ENCODE peak calls at places on chromosomes 5 and 9, in eight cellular contexts. X is brain microvascular endothelial cell; S is epithelial cell of esophagus; J is B cell; B is activated CD8-positive, alpha-beta T cell treated with anti-CD3 and anti-CD28 coated beads for 36 hours; G is psoas muscle; U is RWPE1; L is endothelial cell. I is an unnamed sample.

GRCh38 chr5:159403906-159404641 is 73.8 kb upstream of the IL12B start:
- DNase-seq in X (no peak), S (no peak), J (no peak), B (no peak), G (no peak), U (no peak), L (no peak), I (no peak)

GRCh38 chr9:124869986-124870560 is 8.1 kb downstream of the ARPC5L start:
- DNase-seq in X (peak), S (peak), J (no peak), B (peak), G (peak), U (no peak), L (peak), I (peak)

GRCh38 chr9:87008667-87009066 is 61.4 kb upstream of the GAS1 start:
- DNase-seq in X (no peak), S (no peak), J (no peak), B (no peak), G (no peak), U (no peak), L (no peak), I (no peak)

GRCh38 chr5:137760294-137761019 is 6.3 kb upstream of the HNRNPA0 start:
- DNase-seq in X (no peak), S (peak), J (no peak), B (no peak), G (no peak), U (no peak), L (no peak), I (no peak)

GRCh38 chr5:134503088-134503936 is 22.2 kb upstream of the JADE2 start:
- DNase-seq in X (peak), S (peak), J (no peak), B (peak), G (peak), U (peak), L (peak), I (peak)

GRCh38 chr9:101578378-101578777 is 16.4 kb downstream of the PPP3R2 start:
- DNase-seq in X (no peak), S (no peak), J (no peak), B (no peak), G (no peak), U (no peak), L (no peak), I (no peak)

GRCh38 chr9:91421022-91421765 is 2.4 kb downstream of the NFIL3 start:
- DNase-seq in X (peak), S (peak), J (peak), B (peak), G (peak), U (peak), L (peak), I (peak)

GRCh38 chr5:154740483-154740882 is 14.7 kb upstream of the LARP1 start:
- DNase-seq in X (no peak), S (no peak), J (no peak), B (no peak), G (peak), U (no peak), L (no peak), I (no peak)

GRCh38 chr5:14277407-14278320 is 134.5 kb downstream of the TRIO start:
- DNase-seq in X (no peak), S (no peak), J (no peak), B (no peak), G (no peak), U (no peak), L (no peak), I (no peak)

DNA sequence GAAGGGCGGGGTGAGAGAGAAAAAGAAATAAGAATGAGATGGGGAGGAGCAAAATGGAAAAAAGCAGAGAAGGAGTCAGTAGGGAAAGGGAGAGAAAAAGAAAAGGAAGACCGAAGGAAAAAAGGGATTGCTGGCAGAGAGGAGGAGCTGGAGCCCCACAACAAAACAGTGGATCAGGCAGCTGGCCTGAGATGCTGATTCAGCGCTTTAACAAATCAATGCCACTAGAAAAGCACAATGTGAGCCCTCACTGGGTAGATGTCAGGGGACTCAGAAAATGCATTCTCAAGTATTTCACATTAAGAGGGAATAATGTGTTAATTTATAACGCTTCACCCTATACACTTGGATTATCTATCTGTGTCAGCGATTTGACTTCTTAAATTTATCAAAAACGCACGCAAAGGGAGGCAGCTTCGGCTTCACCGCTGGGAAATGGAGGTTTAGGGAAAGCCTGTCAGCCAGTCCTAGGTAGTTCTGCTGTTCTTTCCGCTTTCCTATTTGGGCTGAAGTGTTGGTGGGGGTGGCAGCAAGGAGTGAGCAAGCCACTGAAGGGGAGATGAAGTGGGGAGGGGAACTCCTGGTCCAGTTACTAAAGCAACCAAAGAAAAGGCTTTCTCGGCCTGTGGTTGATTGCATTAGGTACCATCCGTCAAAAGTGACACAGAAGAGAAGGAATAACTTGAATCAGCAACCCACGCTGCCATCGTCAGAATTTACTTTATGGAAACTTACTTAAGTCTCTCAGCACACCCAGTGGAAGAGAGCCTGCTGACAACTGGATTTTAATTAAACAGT is 161.6 kb downstream of the BNC2 start:
- DNase-seq in X (no peak), S (no peak), J (no peak), B (no peak), G (no peak), U (no peak), L (no peak), I (no peak)
- TF ChIP-seq CTCF in X (no peak), S (no peak), J (no peak), B (no peak), G (no peak), U (no peak), L (no peak), I (no peak)

GRCh38 chr5:1874820-1875219 is 7.9 kb downstream of the IRX4 start:
- DNase-seq in X (no peak), S (no peak), J (no peak), B (no peak), G (no peak), U (no peak), L (no peak), I (peak)

GRCh38 chr5:1874348-1874747 is 8.4 kb downstream of the IRX4 start:
- DNase-seq in X (no peak), S (no peak), J (no peak), B (no peak), G (no peak), U (no peak), L (no peak), I (no peak)

GRCh38 chr5:1875481-1875842 is 7.3 kb downstream of the IRX4 start:
- DNase-seq in X (no peak), S (no peak), J (no peak), B (no peak), G (no peak), U (no peak), L (no peak), I (no peak)

GRCh38 chr5:1871441-1871840 is 11.3 kb downstream of the IRX4 start:
- DNase-seq in X (no peak), S (no peak), J (no peak), B (no peak), G (no peak), U (no peak), L (no peak), I (no peak)

GRCh38 chr5:1873242-1873959 is 9.3 kb downstream of the IRX4 start:
- DNase-seq in X (no peak), S (no peak), J (no peak), B (no peak), G (no peak), U (no peak), L (no peak), I (no peak)
- TF ChIP-seq CTCF in X (no peak), S (no peak), J (no peak), B (no peak), G (no peak), U (no peak), L (no peak), I (no peak)

GRCh38 chr5:78626009-78626571 is 22.5 kb downstream of the LHFPL2 start:
- DNase-seq in X (no peak), S (no peak), J (no peak), B (no peak), G (no peak), U (no peak), L (no peak), I (no peak)

GRCh38 chr5:78624992-78625391 is 23.6 kb downstream of the LHFPL2 start:
- DNase-seq in X (no peak), S (no peak), J (no peak), B (no peak), G (no peak), U (no peak), L (no peak), I (no peak)

GRCh38 chr5:78628260-78629024 is 20.1 kb downstream of the LHFPL2 start:
- DNase-seq in X (no peak), S (no peak), J (no peak), B (no peak), G (no peak), U (no peak), L (no peak), I (no peak)

GRCh38 chr5:78627766-78628165 is 20.8 kb downstream of the LHFPL2 start:
- DNase-seq in X (peak), S (no peak), J (no peak), B (no peak), G (no peak), U (no peak), L (no peak), I (no peak)

DNA sequence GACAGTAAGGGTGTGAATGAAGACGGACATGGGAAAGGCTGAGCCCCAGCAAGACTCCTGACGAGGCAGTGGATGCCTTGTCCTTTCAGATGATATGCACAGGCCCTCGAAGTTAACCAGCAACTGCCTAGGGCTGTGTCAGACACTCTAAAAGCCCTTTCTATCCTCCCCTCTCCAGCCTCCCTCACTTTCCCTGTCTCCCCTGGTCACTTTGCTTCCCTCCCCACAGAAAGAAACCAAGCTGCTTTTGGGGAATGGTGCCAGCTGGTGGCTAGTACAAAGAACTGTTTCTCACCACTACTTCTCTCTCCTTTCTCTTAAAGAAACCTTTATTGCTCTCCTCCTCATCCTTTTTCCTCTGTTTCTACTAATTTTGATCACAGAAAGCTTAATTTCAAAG is 21.4 kb downstream of the LHFPL2 start:
- DNase-seq in X (no peak), S (peak), J (no peak), B (no peak), G (no peak), U (no peak), L (no peak), I (no peak)
- TF ChIP-seq CTCF in X (peak), S (peak), J (no peak), B (no peak), G (no peak), U (peak), L (no peak), I (no peak)

DNA sequence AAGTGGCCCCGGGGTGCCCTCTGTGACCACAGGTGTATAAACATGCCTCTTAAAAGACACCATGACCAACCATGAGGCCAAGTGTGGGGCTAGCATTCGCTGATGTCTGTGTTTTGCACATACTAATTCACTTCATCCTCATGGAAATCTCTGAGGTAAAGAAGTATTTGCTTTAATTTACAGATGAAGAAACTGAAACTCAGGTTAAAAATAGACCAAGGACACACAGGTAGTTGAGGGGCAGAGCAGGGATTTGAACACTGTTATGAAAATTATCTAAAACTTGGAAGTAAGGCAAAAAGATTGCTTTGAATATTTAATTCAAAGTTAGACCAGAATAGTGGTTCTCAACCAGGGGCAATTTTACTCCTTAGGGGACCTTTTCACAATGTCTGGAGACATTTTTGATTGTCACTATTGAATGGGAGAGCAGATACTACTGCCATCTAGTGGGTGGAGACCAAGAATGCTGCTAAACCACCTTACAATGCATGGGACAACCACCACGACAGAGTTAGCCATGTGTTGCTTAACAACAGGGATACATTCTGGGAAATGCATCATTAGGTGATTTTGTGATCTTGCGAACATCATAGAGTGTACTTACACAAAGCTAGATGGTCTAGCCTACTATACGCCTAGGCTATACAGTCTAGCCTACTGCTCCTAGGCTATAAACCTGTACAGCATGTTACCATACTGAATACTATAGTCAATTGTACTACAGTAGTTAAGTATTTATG is 8.0 kb upstream of the FXN start:
- DNase-seq in X (peak), S (peak), J (peak), B (peak), G (no peak), U (peak), L (peak), I (peak)
- TF ChIP-seq CTCF in X (peak), S (peak), J (peak), B (peak), G (peak), U (peak), L (peak), I (peak)

DNA sequence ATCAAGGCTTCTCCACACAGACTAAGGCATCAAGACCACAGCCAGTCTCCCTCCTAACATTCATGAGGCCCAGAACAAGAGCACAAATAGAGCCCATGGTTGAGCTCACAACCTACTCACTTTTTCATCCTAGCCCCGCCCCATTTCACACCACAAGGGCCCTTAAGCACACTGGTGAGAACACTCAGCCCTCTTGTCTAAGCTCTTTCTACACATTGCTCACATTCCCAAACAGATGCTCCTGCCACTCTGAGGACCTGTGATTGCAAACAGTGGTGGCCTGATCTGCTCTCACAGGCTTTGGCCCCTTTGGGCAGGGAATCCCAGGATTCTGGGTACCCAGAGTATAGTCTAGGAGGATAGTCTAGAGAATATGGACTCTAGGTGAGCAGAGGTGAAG is 54.0 kb downstream of the FEM1C start:
- DNase-seq in X (no peak), S (no peak), J (no peak), B (peak), G (no peak), U (no peak), L (no peak), I (no peak)
- TF ChIP-seq CTCF in X (no peak), S (no peak), J (no peak), B (no peak), G (no peak), U (no peak), L (no peak), I (no peak)

GRCh38 chr9:108331596-108331995 is 524.2 kb downstream of the ACTL7B start:
- DNase-seq in X (no peak), S (peak), J (no peak), B (no peak), G (no peak), U (no peak), L (no peak), I (no peak)

DNA sequence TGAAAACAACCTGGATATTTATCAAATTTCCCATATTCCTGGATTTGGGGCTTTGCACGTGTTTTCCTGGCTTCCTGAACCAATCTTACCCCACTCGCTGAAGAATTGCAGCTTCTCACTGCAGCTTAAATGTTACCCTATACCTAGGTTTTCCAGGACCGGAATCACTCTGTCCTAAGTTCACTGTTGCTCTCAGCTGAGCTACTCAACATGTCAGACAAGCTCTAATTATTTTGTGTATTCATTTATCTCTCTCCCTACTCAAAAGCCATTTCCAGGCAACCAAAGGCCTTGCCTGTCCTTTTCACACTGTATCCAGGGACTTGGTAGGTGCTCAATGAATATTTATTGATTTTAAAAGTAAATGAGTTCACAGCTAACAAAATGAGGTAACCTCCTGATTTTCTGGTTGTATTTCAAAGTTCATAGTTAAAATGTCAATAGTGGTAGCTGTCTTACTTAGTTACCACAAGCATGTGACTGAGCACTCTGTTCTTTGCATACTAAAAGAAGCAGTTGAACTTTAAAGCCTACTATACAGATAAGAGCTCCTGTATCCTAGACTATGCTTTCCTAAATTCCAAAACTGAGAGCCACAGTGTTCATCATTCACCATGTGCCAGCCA is 522.3 kb downstream of the ACTL7B start:
- DNase-seq in X (no peak), S (no peak), J (no peak), B (no peak), G (no peak), U (no peak), L (no peak), I (no peak)
- TF ChIP-seq CTCF in X (no peak), S (no peak), J (no peak), B (no peak), G (no peak), U (no peak), L (no peak), I (no peak)

GRCh38 chr5:8857051-8857450 is 688.8 kb downstream of the SEMA5A start:
- DNase-seq in X (no peak), S (no peak), J (no peak), B (no peak), G (no peak), U (no peak), L (no peak), I (no peak)

GRCh38 chr5:8848997-8849585 is 696.8 kb downstream of the SEMA5A start:
- DNase-seq in X (peak), S (peak), J (no peak), B (no peak), G (no peak), U (no peak), L (no peak), I (no peak)

GRCh38 chr5:8845316-8845715 is 700.6 kb downstream of the SEMA5A start:
- DNase-seq in X (peak), S (peak), J (no peak), B (no peak), G (no peak), U (no peak), L (no peak), I (no peak)

GRCh38 chr5:8848362-8848761 is 697.5 kb downstream of the SEMA5A start:
- DNase-seq in X (no peak), S (no peak), J (no peak), B (no peak), G (no peak), U (no peak), L (no peak), I (no peak)

GRCh38 chr5:8851101-8851500 is 694.8 kb downstream of the SEMA5A start:
- DNase-seq in X (no peak), S (no peak), J (no peak), B (no peak), G (no peak), U (no peak), L (no peak), I (no peak)
- TF ChIP-seq CTCF in X (peak), S (no peak), J (no peak), B (no peak), G (no peak), U (no peak), L (no peak), I (no peak)

GRCh38 chr5:34959323-34959722 is 30.0 kb downstream of the DNAJC21 start:
- DNase-seq in X (peak), S (peak), J (no peak), B (peak), G (no peak), U (peak), L (no peak), I (peak)

GRCh38 chr5:34957299-34957698 is 27.9 kb downstream of the DNAJC21 start:
- DNase-seq in X (no peak), S (no peak), J (no peak), B (no peak), G (no peak), U (no peak), L (no peak), I (no peak)

DNA sequence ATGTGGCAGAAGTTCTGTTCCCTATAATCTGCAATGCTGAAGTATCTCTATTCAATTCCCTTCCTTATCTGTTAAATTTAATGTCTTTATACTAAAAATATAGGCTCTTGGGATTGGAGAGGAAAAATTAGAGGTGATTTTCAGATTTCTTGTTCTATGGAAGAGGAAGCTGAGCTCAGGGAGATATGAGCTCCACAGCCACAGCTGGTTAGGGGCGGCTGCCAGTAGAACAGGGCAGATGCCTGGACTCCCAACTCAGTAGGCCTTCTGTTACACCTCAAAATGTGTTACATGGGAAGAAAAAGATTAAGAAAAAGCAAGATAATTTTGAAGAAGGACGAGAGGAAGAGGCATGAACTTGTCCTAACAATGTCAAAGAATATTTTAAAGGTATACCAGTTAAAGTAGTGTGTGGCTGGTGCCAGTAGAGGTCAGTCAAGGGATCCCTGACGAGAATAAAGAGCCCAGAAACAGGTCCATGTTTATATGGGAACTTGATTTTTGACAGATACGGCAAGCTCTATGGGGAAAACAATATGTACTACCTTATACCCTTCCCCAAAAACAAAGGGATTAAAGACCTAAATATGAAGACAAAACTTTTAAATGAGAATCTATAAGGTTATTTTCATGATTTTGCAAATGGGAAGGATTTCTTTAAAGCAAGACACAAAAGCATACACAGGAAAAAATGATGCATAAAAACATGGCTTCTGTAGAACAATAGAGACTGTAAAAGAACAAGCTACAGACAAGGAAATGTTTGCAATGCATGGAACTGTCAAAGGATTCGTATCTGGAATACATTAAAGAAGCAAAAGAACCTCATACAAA is 28.7 kb downstream of the DNAJC21 start:
- DNase-seq in X (peak), S (peak), J (no peak), B (peak), G (no peak), U (peak), L (peak), I (peak)
- TF ChIP-seq CTCF in X (peak), S (peak), J (peak), B (peak), G (peak), U (peak), L (peak), I (peak)

I was measured in GM13977.